ENCODE peak calls at places on chromosomes 16 and 17, in four cellular contexts. One of them, this sample, is unnamed.

GRCh38 chr17:1907818-1908698 is 78.3 kb downstream of the RPA1 start:
- DNase-seq in right atrium auricular region: no peak
- DNase-seq in CD8-positive, alpha-beta memory T cell: no peak
- DNase-seq in adrenal gland: no peak
- DNase-seq in this sample: no peak

GRCh38 chr17:4498461-4499397 is at the start of gene SPNS2:
- DNase-seq in right atrium auricular region: no peak
- DNase-seq in CD8-positive, alpha-beta memory T cell: peak; percentile 53
- DNase-seq in adrenal gland: peak; percentile 64
- DNase-seq in this sample: no peak

GRCh38 chr17:18185391-18185790 is 1.8 kb downstream of the ALKBH5 start:
- DNase-seq in right atrium auricular region: no peak
- DNase-seq in CD8-positive, alpha-beta memory T cell: no peak
- DNase-seq in adrenal gland: no peak
- DNase-seq in this sample: no peak

GRCh38 chr16:19196871-19197270 is 28.8 kb downstream of the SYT17 start:
- DNase-seq in right atrium auricular region: no peak
- DNase-seq in CD8-positive, alpha-beta memory T cell: no peak
- DNase-seq in adrenal gland: no peak
- DNase-seq in this sample: no peak

GRCh38 chr17:4588862-4589625 is 4.7 kb downstream of the SMTNL2 start:
- DNase-seq in right atrium auricular region: no peak
- DNase-seq in CD8-positive, alpha-beta memory T cell: no peak
- DNase-seq in adrenal gland: no peak
- DNase-seq in this sample: no peak

GRCh38 chr16:84829168-84829965 is 9.6 kb downstream of the CRISPLD2 start:
- DNase-seq in right atrium auricular region: no peak
- DNase-seq in CD8-positive, alpha-beta memory T cell: no peak
- DNase-seq in adrenal gland: no peak
- DNase-seq in this sample: no peak

GRCh38 chr17:5563451-5563850 is 20.9 kb downstream of the NLRP1 start:
- DNase-seq in right atrium auricular region: no peak
- DNase-seq in CD8-positive, alpha-beta memory T cell: no peak
- DNase-seq in adrenal gland: no peak
- DNase-seq in this sample: no peak

GRCh38 chr17:75799402-75799801 is 14.8 kb downstream of the UNK start:
- DNase-seq in right atrium auricular region: no peak
- DNase-seq in CD8-positive, alpha-beta memory T cell: no peak
- DNase-seq in adrenal gland: no peak
- DNase-seq in this sample: no peak

GRCh38 chr17:57257213-57257873 is 1.0 kb downstream of the MSI2 start:
- DNase-seq in right atrium auricular region: no peak
- DNase-seq in CD8-positive, alpha-beta memory T cell: no peak
- DNase-seq in adrenal gland: no peak
- DNase-seq in this sample: peak; percentile 4

GRCh38 chr17:36937961-36938565 is 788 bp downstream of the LHX1 start:
- DNase-seq in right atrium auricular region: no peak
- DNase-seq in CD8-positive, alpha-beta memory T cell: no peak
- DNase-seq in adrenal gland: no peak
- DNase-seq in this sample: no peak

GRCh38 chr16:89560413-89561194 is at the start of gene RPL13:
- DNase-seq in right atrium auricular region: peak; percentile 96
- DNase-seq in CD8-positive, alpha-beta memory T cell: peak; percentile 90
- DNase-seq in adrenal gland: peak; percentile 94
- DNase-seq in this sample: peak; percentile 86

GRCh38 chr16:53129281-53130192 is 74.7 kb downstream of the CHD9 start:
- DNase-seq in right atrium auricular region: no peak
- DNase-seq in CD8-positive, alpha-beta memory T cell: no peak
- DNase-seq in adrenal gland: no peak
- DNase-seq in this sample: peak; percentile 11

GRCh38 chr17:20852541-20853370 is 190.1 kb downstream of the USP22 start:
- DNase-seq in right atrium auricular region: peak; percentile 64
- DNase-seq in CD8-positive, alpha-beta memory T cell: no peak
- DNase-seq in adrenal gland: no peak
- DNase-seq in this sample: peak; percentile 48

GRCh38 chr16:64962786-64963185 is 159.1 kb downstream of the CDH11 start:
- DNase-seq in right atrium auricular region: no peak
- DNase-seq in CD8-positive, alpha-beta memory T cell: no peak
- DNase-seq in adrenal gland: no peak
- DNase-seq in this sample: no peak

GRCh38 chr16:73523209-73523608 is 475.3 kb upstream of the ZFHX3 start:
- DNase-seq in right atrium auricular region: no peak
- DNase-seq in CD8-positive, alpha-beta memory T cell: no peak
- DNase-seq in adrenal gland: no peak
- DNase-seq in this sample: no peak

GRCh38 chr17:38354466-38354865 is 2.8 kb downstream of the SOCS7 start:
- DNase-seq in right atrium auricular region: no peak
- DNase-seq in CD8-positive, alpha-beta memory T cell: no peak
- DNase-seq in adrenal gland: no peak
- DNase-seq in this sample: no peak

GRCh38 chr17:68399638-68400403 is 57.5 kb downstream of the WIPI1 start:
- DNase-seq in right atrium auricular region: no peak
- DNase-seq in CD8-positive, alpha-beta memory T cell: no peak
- DNase-seq in adrenal gland: no peak
- DNase-seq in this sample: no peak

GRCh38 chr17:219696-220095 is 38.2 kb upstream of the DOC2B start:
- DNase-seq in right atrium auricular region: no peak
- DNase-seq in CD8-positive, alpha-beta memory T cell: no peak
- DNase-seq in adrenal gland: peak; percentile 11
- DNase-seq in this sample: no peak

GRCh38 chr16:17063156-17063555 is 407.6 kb downstream of the XYLT1 start:
- DNase-seq in right atrium auricular region: no peak
- DNase-seq in CD8-positive, alpha-beta memory T cell: no peak
- DNase-seq in adrenal gland: no peak
- DNase-seq in this sample: peak; percentile 65

GRCh38 chr16:21501869-21502667 is 97.3 kb upstream of the METTL9 start:
- DNase-seq in right atrium auricular region: peak; percentile 92
- DNase-seq in CD8-positive, alpha-beta memory T cell: peak; percentile 79
- DNase-seq in adrenal gland: peak; percentile 96
- DNase-seq in this sample: peak; percentile 94

GRCh38 chr17:57097832-57098421 is 12.9 kb downstream of the AKAP1 start:
- DNase-seq in right atrium auricular region: no peak
- DNase-seq in CD8-positive, alpha-beta memory T cell: no peak
- DNase-seq in adrenal gland: no peak
- DNase-seq in this sample: no peak

DNA sequence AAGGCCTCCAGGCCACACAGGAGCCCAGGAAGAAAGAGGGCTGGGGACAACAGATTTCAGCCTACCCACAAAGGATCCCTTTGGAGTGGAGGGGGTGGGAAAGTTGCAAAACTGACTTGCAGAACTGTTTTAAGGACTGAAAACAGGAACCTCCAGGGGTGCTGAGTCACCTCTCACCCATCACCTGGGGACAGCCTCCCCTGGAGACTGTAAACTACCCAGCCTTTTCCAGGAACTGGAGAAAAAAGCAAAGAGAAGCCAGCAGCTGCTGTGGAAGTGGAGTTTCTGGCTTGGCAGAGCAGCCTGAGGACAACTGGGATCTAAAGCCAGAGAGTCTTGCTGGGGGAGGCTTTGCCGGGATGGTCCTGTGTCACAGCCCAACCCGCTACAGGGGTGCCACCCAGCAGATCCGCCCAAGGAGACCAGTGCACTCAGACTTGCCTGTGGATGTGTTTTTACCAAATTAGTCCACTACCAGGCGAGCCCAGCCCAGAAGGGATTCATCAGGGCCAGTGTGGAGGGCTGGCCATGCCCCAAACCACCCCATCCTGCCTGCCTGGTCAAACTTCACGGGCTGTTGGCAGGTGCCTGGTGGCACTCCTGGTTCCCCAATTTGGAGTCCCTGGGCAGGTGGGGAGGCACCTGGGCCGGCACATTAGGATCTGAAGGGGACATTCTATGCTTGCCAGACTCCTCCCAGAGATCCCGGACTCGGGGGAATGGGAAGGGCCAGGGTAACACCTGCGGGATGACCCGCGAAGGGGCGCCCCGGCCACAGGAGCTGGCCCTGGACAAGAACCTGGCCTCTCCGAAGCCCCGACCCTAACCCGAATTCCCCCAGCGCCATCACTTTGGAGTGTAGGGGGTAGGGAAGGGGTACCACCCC is 832 bp downstream of the MSRB1 start:
- DNase-seq in right atrium auricular region: no peak
- DNase-seq in CD8-positive, alpha-beta memory T cell: no peak
- DNase-seq in adrenal gland: no peak
- DNase-seq in this sample: no peak
- H3K4me1 ChIP-seq in right atrium auricular region: no peaks in the 10 kb centered on the region
- H3K4me1 ChIP-seq in CD8-positive, alpha-beta memory T cell: peaks cover 16% of the 10 kb centered on the region
- H3K4me1 ChIP-seq in adrenal gland: peaks cover 11% of the 10 kb centered on the region
- H3K4me1 ChIP-seq in this sample: no peaks in the 10 kb centered on the region

GRCh38 chr16:23914935-23915549 is 79.3 kb downstream of the PRKCB start:
- DNase-seq in right atrium auricular region: no peak
- DNase-seq in CD8-positive, alpha-beta memory T cell: no peak
- DNase-seq in adrenal gland: no peak
- DNase-seq in this sample: no peak
- H3K27ac ChIP-seq in right atrium auricular region: no peak overlapping the region
- H3K27ac ChIP-seq in CD8-positive, alpha-beta memory T cell: no peak overlapping the region
- H3K27ac ChIP-seq in adrenal gland: no peak overlapping the region
- H3K27ac ChIP-seq in this sample: no peak overlapping the region

GRCh38 chr17:17151541-17151940 is 54.6 kb downstream of the PLD6 start:
- DNase-seq in right atrium auricular region: no peak
- DNase-seq in CD8-positive, alpha-beta memory T cell: no peak
- DNase-seq in adrenal gland: no peak
- DNase-seq in this sample: peak; percentile 50
- H3K4me1 ChIP-seq in right atrium auricular region: no peaks in the 10 kb centered on the region
- H3K4me1 ChIP-seq in CD8-positive, alpha-beta memory T cell: peaks cover 26% of the 10 kb centered on the region
- H3K4me1 ChIP-seq in adrenal gland: peaks cover 17% of the 10 kb centered on the region
- H3K4me1 ChIP-seq in this sample: peaks cover 23% of the 10 kb centered on the region

DNA sequence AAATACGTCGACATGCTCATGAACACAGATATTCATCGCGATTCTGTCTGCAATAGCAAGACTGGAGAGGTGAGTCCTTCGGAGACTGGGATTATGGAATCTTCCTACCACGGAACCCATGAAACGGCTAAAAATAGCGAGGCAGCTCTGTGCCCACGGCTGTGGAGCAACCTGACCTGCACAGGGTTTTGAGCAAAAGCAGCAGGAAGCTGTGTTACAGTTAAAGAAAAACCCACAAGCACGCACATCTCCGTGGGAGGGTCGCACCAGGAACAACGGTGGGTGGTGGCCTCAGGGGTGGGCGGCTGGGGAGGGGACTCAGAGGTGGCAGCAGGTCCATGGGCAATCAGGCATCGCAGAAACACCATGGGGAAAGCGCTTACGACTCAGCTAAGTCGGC is 24.8 kb downstream of the SLC38A10 start:
- DNase-seq in right atrium auricular region: no peak
- DNase-seq in CD8-positive, alpha-beta memory T cell: no peak
- DNase-seq in adrenal gland: no peak
- DNase-seq in this sample: no peak
- H3K27ac ChIP-seq in right atrium auricular region: no peak overlapping the region
- H3K27ac ChIP-seq in CD8-positive, alpha-beta memory T cell: no peak overlapping the region
- H3K27ac ChIP-seq in adrenal gland: no peak overlapping the region
- H3K27ac ChIP-seq in this sample: peak overlapping the region; percentile 60

GRCh38 chr16:56984639-56985038 is 4.7 kb upstream of the NLRC5 start:
- DNase-seq in right atrium auricular region: no peak
- DNase-seq in CD8-positive, alpha-beta memory T cell: no peak
- DNase-seq in adrenal gland: no peak
- DNase-seq in this sample: peak; percentile 22
- H3K4me1 ChIP-seq in right atrium auricular region: no peaks in the 10 kb centered on the region
- H3K4me1 ChIP-seq in CD8-positive, alpha-beta memory T cell: peaks cover 64% of the 10 kb centered on the region
- H3K4me1 ChIP-seq in adrenal gland: peaks cover 30% of the 10 kb centered on the region
- H3K4me1 ChIP-seq in this sample: peaks cover 13% of the 10 kb centered on the region

GRCh38 chr17:78088529-78088928 is 40.0 kb downstream of the TMC6 start:
- DNase-seq in right atrium auricular region: no peak
- DNase-seq in CD8-positive, alpha-beta memory T cell: no peak
- DNase-seq in adrenal gland: no peak
- DNase-seq in this sample: no peak
- H3K27ac ChIP-seq in right atrium auricular region: no peak overlapping the region
- H3K27ac ChIP-seq in CD8-positive, alpha-beta memory T cell: no peak overlapping the region
- H3K27ac ChIP-seq in adrenal gland: no peak overlapping the region
- H3K27ac ChIP-seq in this sample: no peak overlapping the region

GRCh38 chr16:8944113-8944765 is 19.5 kb downstream of the USP7 start:
- DNase-seq in right atrium auricular region: no peak
- DNase-seq in CD8-positive, alpha-beta memory T cell: no peak
- DNase-seq in adrenal gland: no peak
- DNase-seq in this sample: no peak
- H3K4me1 ChIP-seq in right atrium auricular region: no peaks in the 10 kb centered on the region
- H3K4me1 ChIP-seq in CD8-positive, alpha-beta memory T cell: peaks cover 98% of the 10 kb centered on the region
- H3K4me1 ChIP-seq in adrenal gland: peaks cover 63% of the 10 kb centered on the region
- H3K4me1 ChIP-seq in this sample: peaks cover 6% of the 10 kb centered on the region